ENCODE peak calls at places on chromosomes 7 and 10, in nine cellular contexts. E is GM12892; D is naive B cell; U is GM20000; M is GM04504; L is glutamatergic neuron; I is stimulated activated CD8-positive, alpha-beta memory T cell treated with anti-CD3 and anti-CD28 coated beads, Interleukin-7, amount 100 ng/mL, for 1 hour; K is cardiac muscle cell; N is stimulated activated CD4-positive, alpha-beta T cell treated with anti-CD3 and anti-CD28 coated beads, Interleukin-2, amount 100 ng/mL, for 24 hours. X is an unnamed sample.

GRCh38 chr7:158999496-158999895 is 143.1 kb downstream of the DYNC2I1 start:
- DNase-seq in E (no peak), U (no peak), M (no peak), N (no peak), L (no peak), I (no peak), K (no peak), D (no peak), X (no peak)

GRCh38 chr10:104288355-104288754 is 19.4 kb downstream of the GSTO2 start:
- DNase-seq in E (no peak), K (no peak), N (no peak), M (no peak), L (no peak), D (no peak), I (no peak), U (no peak), X (no peak)

GRCh38 chr10:20299037-20299557 is 482.9 kb downstream of the PLXDC2 start:
- DNase-seq in D (no peak), N (no peak), U (no peak), L (no peak), I (no peak), E (no peak), M (no peak), K (no peak), X (no peak)

GRCh38 chr7:119408596-119408995 is 864.4 kb upstream of the KCND2 start:
- DNase-seq in D (no peak), E (no peak), M (no peak), K (no peak), N (no peak), U (no peak), L (no peak), I (no peak), X (no peak)

GRCh38 chr10:72688208-72688651 is 3.7 kb upstream of the MCU start:
- DNase-seq in K (no peak), M (peak), N (no peak), I (no peak), E (no peak), D (no peak), U (peak), L (no peak), X (no peak)

GRCh38 chr10:117736655-117737054 is 194.1 kb downstream of the EMX2 start:
- DNase-seq in N (no peak), D (no peak), I (no peak), K (no peak), E (no peak), L (no peak), U (no peak), M (no peak), X (no peak)

GRCh38 chr10:3980660-3981059 is 195.7 kb upstream of the KLF6 start:
- DNase-seq in U (no peak), L (no peak), I (no peak), N (no peak), K (no peak), E (no peak), D (no peak), M (no peak), X (no peak)

GRCh38 chr10:86190291-86190690 is 176.3 kb downstream of the GRID1 start:
- DNase-seq in K (no peak), U (no peak), E (no peak), N (no peak), M (no peak), I (no peak), D (no peak), L (no peak), X (no peak)

GRCh38 chr7:130695840-130696239 is 9.5 kb upstream of the TSGA13 start:
- DNase-seq in D (no peak), K (peak), L (no peak), I (no peak), N (no peak), E (no peak), U (peak), M (no peak), X (no peak)